ENCODE peak calls at places on chromosomes 3 and 15, in seven cellular contexts. D, C, E, H, Q, Y and S are unnamed samples.

GRCh38 chr15:58147151-58147550 is 9.0 kb downstream of the AQP9 start:
- DNase-seq in H (no peak), Y (peak), E (no peak), D (no peak), C (no peak), Q (no peak), S (peak)

GRCh38 chr3:105614288-105615030 is 247.8 kb downstream of the ALCAM start:
- DNase-seq in Y (peak), E (no peak), C (no peak), D (peak), Q (no peak), H (peak), S (peak)

GRCh38 chr15:59191855-59192237 is 14.8 kb upstream of the LDHAL6B start:
- DNase-seq in D (peak), H (no peak), Y (no peak), Q (no peak), E (no peak), C (no peak), S (peak)

GRCh38 chr3:184593201-184593922 is 31.8 kb downstream of the EPHB3 start:
- DNase-seq in Y (no peak), D (no peak), E (no peak), C (no peak), Q (no peak), H (no peak), S (no peak)

GRCh38 chr3:189361103-189361835 is 189.5 kb downstream of the TPRG1 start:
- DNase-seq in C (no peak), Q (no peak), D (peak), H (no peak), Y (no peak), E (no peak), S (peak)

GRCh38 chr15:32872606-32873291 is 154.9 kb downstream of the GREM1 start:
- DNase-seq in C (no peak), Y (no peak), H (no peak), Q (no peak), E (peak), D (no peak), S (peak)

GRCh38 chr3:43764012-43764411 is 73.3 kb downstream of the ABHD5 start:
- DNase-seq in E (no peak), D (no peak), H (no peak), C (no peak), Y (no peak), Q (no peak), S (no peak)

GRCh38 chr3:45302470-45302869 is 76.4 kb upstream of the TMEM158 start:
- DNase-seq in D (no peak), Q (no peak), H (no peak), Y (no peak), E (no peak), C (no peak), S (no peak)

GRCh38 chr3:72702997-72703396 is 145.2 kb downstream of the SHQ1 start:
- DNase-seq in E (no peak), H (no peak), C (no peak), Q (no peak), Y (no peak), D (no peak), S (no peak)

GRCh38 chr3:133042778-133043177 is 4.6 kb downstream of the TMEM108 start:
- DNase-seq in E (no peak), C (no peak), Q (no peak), H (no peak), Y (no peak), D (no peak), S (no peak)

GRCh38 chr3:177944228-177944661 is 592.0 kb upstream of the KCNMB2 start:
- DNase-seq in D (no peak), Q (no peak), Y (peak), E (no peak), C (no peak), H (no peak), S (no peak)

GRCh38 chr15:78951841-78952238 is 7.0 kb upstream of the CTSH start:
- DNase-seq in H (no peak), Y (no peak), C (no peak), Q (no peak), E (no peak), D (no peak), S (no peak)

GRCh38 chr3:112233083-112233482 is 60.9 kb downstream of the SLC9C1 start:
- DNase-seq in Y (no peak), C (no peak), H (no peak), E (no peak), Q (no peak), D (no peak), S (no peak)

GRCh38 chr3:147384210-147385058 is 21.9 kb downstream of the ZIC4 start:
- DNase-seq in C (no peak), E (no peak), Y (peak), H (peak), D (no peak), Q (no peak), S (no peak)

GRCh38 chr3:101926594-101927105 is 77.3 kb downstream of the NFKBIZ start:
- DNase-seq in E (no peak), Y (no peak), C (no peak), H (no peak), D (peak), Q (no peak), S (peak)

GRCh38 chr15:40465939-40466338 is 4.8 kb upstream of the CHST14 start:
- DNase-seq in H (no peak), Q (no peak), D (no peak), C (no peak), Y (no peak), E (peak), S (no peak)

GRCh38 chr3:32249184-32249782 is 10.8 kb downstream of the CMTM8 start:
- DNase-seq in D (peak), Y (peak), C (no peak), H (no peak), E (no peak), Q (no peak), S (peak)

GRCh38 chr3:157127831-157128767 is 31.8 kb downstream of the CCNL1 start:
- DNase-seq in H (no peak), Y (no peak), D (peak), C (peak), Q (no peak), E (peak), S (peak)

GRCh38 chr15:51097553-51098330 is 3.0 kb upstream of the TNFAIP8L3 start:
- DNase-seq in C (no peak), Y (peak), E (no peak), D (peak), Q (no peak), H (no peak), S (peak)

GRCh38 chr15:77608774-77609173 is 23.9 kb downstream of the LINGO1 start:
- DNase-seq in Q (no peak), Y (no peak), C (no peak), E (no peak), D (no peak), H (no peak), S (no peak)

GRCh38 chr3:129439381-129439816 is 349 bp downstream of the MBD4 start:
- DNase-seq in E (peak), Q (no peak), Y (peak), C (peak), D (no peak), H (no peak), S (peak)

GRCh38 chr3:8741581-8742355 is 8.2 kb downstream of the CAV3 start:
- DNase-seq in Y (peak), D (peak), Q (no peak), E (peak), H (no peak), C (no peak), S (peak)

GRCh38 chr15:74196175-74196574 is 6.4 kb downstream of the STRA6 start:
- DNase-seq in D (peak), E (peak), Y (no peak), C (no peak), Q (no peak), H (no peak), S (peak)

GRCh38 chr3:157501863-157502262 is 1.4 kb downstream of the VEPH1 start:
- DNase-seq in D (no peak), Y (no peak), Q (no peak), E (no peak), C (no peak), H (no peak), S (no peak)

GRCh38 chr3:14320221-14320620 is 82.2 kb upstream of the SLC6A6 start:
- DNase-seq in H (no peak), Y (no peak), D (no peak), Q (no peak), C (no peak), E (no peak), S (no peak)

GRCh38 chr3:169383770-169384169 is 279.7 kb downstream of the MECOM start:
- DNase-seq in C (no peak), Y (no peak), H (no peak), Q (no peak), E (no peak), D (no peak), S (no peak)

GRCh38 chr3:82376883-82377282 is 615.4 kb upstream of the GBE1 start:
- DNase-seq in D (no peak), E (no peak), C (no peak), Q (no peak), H (no peak), Y (peak), S (no peak)

GRCh38 chr15:71713191-71713798 is 97.1 kb upstream of the NR2E3 start:
- DNase-seq in Q (no peak), D (no peak), E (no peak), Y (no peak), C (no peak), H (no peak), S (no peak)

GRCh38 chr3:114764056-114764492 is 383.0 kb downstream of the ZBTB20 start:
- DNase-seq in Y (no peak), C (no peak), D (no peak), E (no peak), H (no peak), Q (no peak), S (peak)